ENCODE peak calls at places on chromosomes 7 and 10, in seven cellular contexts. F is NCI-H1694; S is fibroblast of mammary gland; E is stimulated activated CD4-positive, alpha-beta T cell treated with anti-CD3 and anti-CD28 coated beads, Interleukin-1b, Interleukin-23, amount 100 ng/mL, for 4 hours; R is T-cell; I is activated CD4-positive, alpha-beta T cell treated with anti-CD3 and anti-CD28 coated beads, Interleukin-2, amount 10 ng/mL, durations not matched to agents 7 days and 5 days; C is AG08395. N is an unnamed sample.
A peak's percentile ranks its signal among the peaks of the same experiment; 100 is the strongest.

GRCh38 chr7:6444516-6445269 is 3.1 kb downstream of the DAGLB start:
- DNase-seq in S (no peak), E (no peak), C (no peak), I (no peak), F (no peak), R (no peak), N (no peak)

GRCh38 chr10:5948208-5948585 is 29.1 kb downstream of the IL15RA start:
- DNase-seq in R (no peak), F (no peak), I (no peak), C (no peak), E (no peak), S (no peak), N (no peak)

GRCh38 chr10:79052311-79053080 is 16.3 kb upstream of the ZMIZ1 start:
- DNase-seq in C (no peak), E (no peak), S (no peak), R (peak; percentile 34), F (no peak), I (peak; percentile 53), N (no peak)

GRCh38 chr7:33807779-33808482 is 97.4 kb upstream of the BMPER start:
- DNase-seq in S (peak; percentile 91), R (no peak), I (no peak), E (no peak), C (peak; percentile 73), F (no peak), N (no peak)

GRCh38 chr7:19001854-19002253 is 115.6 kb downstream of the TWIST1 start:
- DNase-seq in S (peak; percentile 62), E (no peak), R (no peak), F (no peak), C (no peak), I (no peak), N (no peak)

GRCh38 chr7:98483276-98483963 is 82.5 kb upstream of the BAIAP2L1 start:
- DNase-seq in S (no peak), C (no peak), I (no peak), F (no peak), E (no peak), R (no peak), N (no peak)

GRCh38 chr10:24811906-24812305 is 88.2 kb upstream of the ARHGAP21 start:
- DNase-seq in F (no peak), I (no peak), R (no peak), E (no peak), S (no peak), C (no peak), N (no peak)

GRCh38 chr7:139763330-139763729 is 14.5 kb downstream of the HIPK2 start:
- DNase-seq in E (no peak), S (no peak), I (no peak), F (no peak), C (no peak), R (no peak), N (no peak)

GRCh38 chr10:122344741-122345258 is 29.7 kb upstream of the PLEKHA1 start:
- DNase-seq in R (no peak), C (peak; percentile 10), F (no peak), E (no peak), S (peak; percentile 83), I (no peak), N (no peak)

GRCh38 chr10:128324058-128324457 is 197.8 kb upstream of the MKI67 start:
- DNase-seq in F (peak; percentile 3), S (no peak), C (no peak), E (no peak), I (no peak), R (no peak), N (no peak)

GRCh38 chr10:112024079-112024478 is 159.5 kb downstream of the GPAM start:
- DNase-seq in C (no peak), F (no peak), E (no peak), R (no peak), S (no peak), I (no peak), N (no peak)

GRCh38 chr7:20030915-20031362 is 186.2 kb downstream of the MACC1 start:
- DNase-seq in I (no peak), F (no peak), S (peak; percentile 64), R (no peak), E (no peak), C (peak; percentile 26), N (peak; percentile 11)

GRCh38 chr7:98352621-98353020 is 48.3 kb downstream of the BAIAP2L1 start:
- DNase-seq in C (peak; percentile 72), F (no peak), S (peak; percentile 88), R (no peak), E (no peak), I (no peak), N (no peak)

GRCh38 chr7:584122-584465 is 64.4 kb upstream of the PDGFA start:
- DNase-seq in I (peak; percentile 94), S (no peak), F (no peak), E (peak; percentile 78), R (peak; percentile 89), C (no peak), N (no peak)

GRCh38 chr7:135933509-135934188 is 43.5 kb downstream of the MTPN start:
- DNase-seq in I (no peak), R (no peak), C (no peak), E (no peak), F (no peak), S (no peak), N (no peak)

GRCh38 chr10:1628757-1629156 is 108.6 kb downstream of the ADARB2 start:
- DNase-seq in S (no peak), C (no peak), E (no peak), F (no peak), I (no peak), R (no peak), N (no peak)

GRCh38 chr10:126235091-126235978 is 152.9 kb downstream of the ADAM12 start:
- DNase-seq in F (no peak), R (no peak), C (no peak), I (no peak), S (no peak), E (no peak), N (no peak)

GRCh38 chr10:50508315-50509051 is 115.3 kb downstream of the SGMS1 start:
- DNase-seq in S (no peak), E (no peak), R (no peak), F (no peak), C (no peak), I (peak; percentile 35), N (peak; percentile 77)

GRCh38 chr7:41568135-41568534 is 134.8 kb downstream of the INHBA start:
- DNase-seq in R (no peak), C (no peak), S (no peak), F (no peak), I (no peak), E (no peak), N (no peak)

GRCh38 chr7:77226357-77226839 is 26.8 kb upstream of the FGL2 start:
- DNase-seq in C (no peak), I (no peak), R (no peak), E (no peak), S (peak; percentile 8), F (no peak), N (no peak)

GRCh38 chr7:66505531-66506451 is 122.9 kb upstream of the KCTD7 start:
- DNase-seq in I (peak; percentile 54), E (no peak), F (no peak), R (peak; percentile 28), C (no peak), S (peak; percentile 17), N (no peak)

GRCh38 chr10:11610855-11611247 is 599 bp downstream of the USP6NL start:
- DNase-seq in I (peak; percentile 23), S (peak; percentile 36), E (peak; percentile 21), R (no peak), C (peak; percentile 33), F (no peak), N (peak; percentile 22)

GRCh38 chr7:101549734-101550133 is 79.4 kb downstream of the MYL10 start:
- DNase-seq in C (no peak), F (no peak), I (no peak), R (no peak), S (no peak), E (no peak), N (no peak)

GRCh38 chr7:43779032-43779812 is 20.7 kb downstream of the BLVRA start:
- DNase-seq in S (no peak), F (no peak), I (no peak), C (no peak), R (no peak), E (no peak), N (no peak)

GRCh38 chr7:155166108-155166507 is 96.0 kb downstream of the HTR5A start:
- DNase-seq in F (no peak), S (peak; percentile 24), C (no peak), I (no peak), R (no peak), E (no peak), N (no peak)

GRCh38 chr7:157468221-157469111 is 131.7 kb downstream of the DNAJB6 start:
- DNase-seq in I (no peak), C (no peak), R (no peak), F (no peak), E (no peak), S (peak; percentile 7), N (no peak)

GRCh38 chr10:60353519-60354258 is 36.0 kb downstream of the ANK3 start:
- DNase-seq in R (no peak), E (no peak), C (no peak), I (no peak), F (no peak), S (peak; percentile 91), N (no peak)

GRCh38 chr10:59906417-59907202 is at the start of gene CCDC6:
- DNase-seq in C (peak; percentile 93), E (peak; percentile 89), I (peak; percentile 92), R (peak; percentile 89), S (peak; percentile 86), F (peak; percentile 72), N (peak; percentile 87)

GRCh38 chr7:66609176-66609575 is 19.5 kb upstream of the KCTD7 start:
- DNase-seq in E (no peak), R (no peak), C (no peak), F (no peak), I (no peak), S (no peak), N (no peak)

GRCh38 chr7:90563286-90563685 is 32.8 kb upstream of the CDK14 start:
- DNase-seq in I (no peak), E (no peak), R (no peak), S (no peak), C (peak; percentile 10), F (no peak), N (no peak)

GRCh38 chr7:24978837-24979469 is 1.0 kb downstream of the OSBPL3 start:
- DNase-seq in R (no peak), C (no peak), S (no peak), I (peak; percentile 14), F (no peak), E (peak; percentile 12), N (no peak)

GRCh38 chr10:84348860-84349259 is 20.5 kb downstream of the CCSER2 start:
- DNase-seq in S (peak; percentile 81), R (no peak), E (no peak), F (no peak), I (no peak), C (peak; percentile 29), N (no peak)

GRCh38 chr10:100730739-100731602 is 14.4 kb upstream of the PAX2 start:
- DNase-seq in S (peak; percentile 5), F (no peak), R (peak; percentile 6), E (no peak), I (peak; percentile 44), C (peak; percentile 31), N (peak; percentile 88)

N was measured in GM20000.